ENCODE peak calls at places on chromosomes 12 and 14, in six cellular contexts. M, R, B, Q, E and T are unnamed samples.

GRCh38 chr12:43349863-43350262 is 202.1 kb downstream of the ADAMTS20 start:
- DNase-seq in M (no peak), R (no peak), B (no peak), Q (no peak), E (no peak), T (no peak)

GRCh38 chr12:4269279-4269991 is 4.1 kb upstream of the CCND2 start:
- DNase-seq in M (peak), R (peak), B (peak), Q (peak), E (peak), T (peak)

GRCh38 chr14:80446356-80446755 is 235.1 kb upstream of the DIO2 start:
- DNase-seq in M (no peak), R (no peak), B (no peak), Q (no peak), E (no peak), T (no peak)

GRCh38 chr12:62744551-62744950 is 190.4 kb downstream of the PPM1H start:
- DNase-seq in M (no peak), R (no peak), B (no peak), Q (no peak), E (no peak), T (no peak)

GRCh38 chr12:43011383-43011926 is 421.9 kb upstream of the PRICKLE1 start:
- DNase-seq in M (peak), R (no peak), B (no peak), Q (no peak), E (no peak), T (no peak)

GRCh38 chr12:50537538-50537919 is 32.7 kb downstream of the DIP2B start:
- DNase-seq in M (no peak), R (no peak), B (no peak), Q (no peak), E (no peak), T (no peak)

GRCh38 chr14:65991124-65991523 is 495.0 kb upstream of the CCDC196 start:
- DNase-seq in M (no peak), R (no peak), B (peak), Q (no peak), E (no peak), T (no peak)

GRCh38 chr12:98758331-98758730 is 113.2 kb downstream of the APAF1 start:
- DNase-seq in M (no peak), R (no peak), B (peak), Q (no peak), E (no peak), T (peak)

GRCh38 chr12:94435511-94435927 is 24.1 kb downstream of the CEP83 start:
- DNase-seq in M (no peak), R (no peak), B (peak), Q (no peak), E (no peak), T (no peak)

GRCh38 chr14:100803694-100804075 is 22.2 kb upstream of the MEG3 start:
- DNase-seq in M (no peak), R (no peak), B (no peak), Q (no peak), E (no peak), T (no peak)

GRCh38 chr14:99674064-99674650 is 9.9 kb upstream of the CYP46A1 start:
- DNase-seq in M (no peak), R (no peak), B (no peak), Q (no peak), E (no peak), T (no peak)

GRCh38 chr12:81128930-81129554 is 51.2 kb downstream of the ACSS3 start:
- DNase-seq in M (peak), R (peak), B (peak), Q (no peak), E (no peak), T (peak)

GRCh38 chr14:88013750-88014349 is 8.9 kb downstream of the GPR65 start:
- DNase-seq in M (no peak), R (peak), B (peak), Q (peak), E (no peak), T (peak)